ENCODE peak calls at places on chromosomes 6 and 20, in six cellular contexts. One of them, this sample, is unnamed.
A peak's percentile ranks its signal among the peaks of the same experiment; 100 is the strongest.

GRCh38 chr20:48393311-48393685 is 434.5 kb downstream of the PREX1 start:
- DNase-seq in psoas muscle: no peak
- DNase-seq in right lobe of liver: no peak
- DNase-seq in lower lobe of right lung: no peak
- DNase-seq in pancreas: no peak
- DNase-seq in effector memory CD4-positive, alpha-beta T cell: no peak
- DNase-seq in this sample: no peak

GRCh38 chr6:81753709-81754678 is 1.5 kb upstream of the TENT5A start:
- DNase-seq in psoas muscle: peak; percentile 92
- DNase-seq in right lobe of liver: peak; percentile 89
- DNase-seq in lower lobe of right lung: peak; percentile 93
- DNase-seq in pancreas: peak; percentile 83
- DNase-seq in effector memory CD4-positive, alpha-beta T cell: peak; percentile 65
- DNase-seq in this sample: peak; percentile 74

GRCh38 chr6:120558294-120558693 is 776.0 kb downstream of the TBC1D32 start:
- DNase-seq in psoas muscle: no peak
- DNase-seq in right lobe of liver: no peak
- DNase-seq in lower lobe of right lung: no peak
- DNase-seq in pancreas: no peak
- DNase-seq in effector memory CD4-positive, alpha-beta T cell: no peak
- DNase-seq in this sample: no peak

GRCh38 chr6:142380626-142381025 is 78.8 kb downstream of the ADGRG6 start:
- DNase-seq in psoas muscle: no peak
- DNase-seq in right lobe of liver: no peak
- DNase-seq in lower lobe of right lung: peak; percentile 50
- DNase-seq in pancreas: no peak
- DNase-seq in effector memory CD4-positive, alpha-beta T cell: no peak
- DNase-seq in this sample: no peak

GRCh38 chr6:18323935-18324707 is 59.8 kb upstream of the DEK start:
- DNase-seq in psoas muscle: no peak
- DNase-seq in right lobe of liver: no peak
- DNase-seq in lower lobe of right lung: no peak
- DNase-seq in pancreas: no peak
- DNase-seq in effector memory CD4-positive, alpha-beta T cell: peak; percentile 1
- DNase-seq in this sample: peak; percentile 64

GRCh38 chr6:116335612-116336011 is 35.1 kb upstream of the DSE start:
- DNase-seq in psoas muscle: no peak
- DNase-seq in right lobe of liver: no peak
- DNase-seq in lower lobe of right lung: no peak
- DNase-seq in pancreas: no peak
- DNase-seq in effector memory CD4-positive, alpha-beta T cell: no peak
- DNase-seq in this sample: no peak

GRCh38 chr20:61949714-61950630 is 115.7 kb downstream of the TAF4 start:
- DNase-seq in psoas muscle: peak; percentile 38
- DNase-seq in right lobe of liver: no peak
- DNase-seq in lower lobe of right lung: peak; percentile 32
- DNase-seq in pancreas: peak; percentile 8
- DNase-seq in effector memory CD4-positive, alpha-beta T cell: no peak
- DNase-seq in this sample: no peak

GRCh38 chr6:81623106-81623834 is 129.2 kb downstream of the TENT5A start:
- DNase-seq in psoas muscle: no peak
- DNase-seq in right lobe of liver: no peak
- DNase-seq in lower lobe of right lung: no peak
- DNase-seq in pancreas: no peak
- DNase-seq in effector memory CD4-positive, alpha-beta T cell: no peak
- DNase-seq in this sample: no peak

GRCh38 chr6:6384520-6384919 is 64.1 kb upstream of the F13A1 start:
- DNase-seq in psoas muscle: no peak
- DNase-seq in right lobe of liver: no peak
- DNase-seq in lower lobe of right lung: no peak
- DNase-seq in pancreas: no peak
- DNase-seq in effector memory CD4-positive, alpha-beta T cell: no peak
- DNase-seq in this sample: peak; percentile 11

GRCh38 chr6:164210323-164210722 is 795.8 kb downstream of the QKI start:
- DNase-seq in psoas muscle: no peak
- DNase-seq in right lobe of liver: no peak
- DNase-seq in lower lobe of right lung: no peak
- DNase-seq in pancreas: no peak
- DNase-seq in effector memory CD4-positive, alpha-beta T cell: no peak
- DNase-seq in this sample: no peak
- H3K9me3 ChIP-seq in psoas muscle: no peaks in the 10 kb centered on the region
- H3K9me3 ChIP-seq in right lobe of liver: no peaks in the 10 kb centered on the region
- H3K9me3 ChIP-seq in lower lobe of right lung: no peaks in the 10 kb centered on the region
- H3K9me3 ChIP-seq in pancreas: no peaks in the 10 kb centered on the region
- H3K9me3 ChIP-seq in effector memory CD4-positive, alpha-beta T cell: no peaks in the 10 kb centered on the region
- H3K9me3 ChIP-seq in this sample: no peaks in the 10 kb centered on the region

DNA sequence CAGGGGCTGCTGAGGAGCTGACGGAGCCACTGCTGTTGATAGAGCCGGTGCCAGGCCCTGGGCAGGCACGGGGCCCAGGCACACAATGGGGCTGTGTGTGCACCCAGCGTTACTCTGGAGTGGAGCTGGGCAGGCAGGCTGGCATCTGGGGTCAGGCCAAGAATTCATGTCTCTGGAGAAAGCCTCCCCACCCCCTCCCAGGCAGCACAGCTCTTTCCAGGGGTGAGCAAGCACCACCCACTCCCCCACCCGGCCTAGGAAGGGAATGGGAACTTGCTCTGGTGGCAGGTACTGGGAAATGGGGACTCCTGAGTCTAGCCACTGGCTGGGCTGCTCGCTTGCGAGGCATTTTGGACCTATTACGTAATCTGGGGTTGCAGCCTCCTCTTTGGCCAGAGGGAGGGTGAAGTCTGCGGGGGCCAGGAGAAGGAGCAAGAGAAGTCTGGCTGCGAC is 22.7 kb downstream of the TFEB start:
- DNase-seq in psoas muscle: peak; percentile 84
- DNase-seq in right lobe of liver: peak; percentile 65
- DNase-seq in lower lobe of right lung: peak; percentile 77
- DNase-seq in pancreas: peak; percentile 82
- DNase-seq in effector memory CD4-positive, alpha-beta T cell: no peak
- DNase-seq in this sample: no peak
- H3K27ac ChIP-seq in psoas muscle: peak overlapping the region; percentile 88
- H3K27ac ChIP-seq in right lobe of liver: peak overlapping the region; percentile 56
- H3K27ac ChIP-seq in lower lobe of right lung: peak overlapping the region; percentile 53
- H3K27ac ChIP-seq in pancreas: peak overlapping the region; percentile 86
- H3K27ac ChIP-seq in effector memory CD4-positive, alpha-beta T cell: no peak overlapping the region
- H3K27ac ChIP-seq in this sample: no peak overlapping the region

GRCh38 chr6:27290065-27290849 is 21.8 kb downstream of the POM121L2 start:
- DNase-seq in psoas muscle: no peak
- DNase-seq in right lobe of liver: no peak
- DNase-seq in lower lobe of right lung: no peak
- DNase-seq in pancreas: no peak
- DNase-seq in effector memory CD4-positive, alpha-beta T cell: no peak
- DNase-seq in this sample: no peak
- H3K9me3 ChIP-seq in psoas muscle: no peaks in the 10 kb centered on the region
- H3K9me3 ChIP-seq in right lobe of liver: no peaks in the 10 kb centered on the region
- H3K9me3 ChIP-seq in lower lobe of right lung: no peaks in the 10 kb centered on the region
- H3K9me3 ChIP-seq in pancreas: no peaks in the 10 kb centered on the region
- H3K9me3 ChIP-seq in effector memory CD4-positive, alpha-beta T cell: peaks cover 5% of the 10 kb centered on the region
- H3K9me3 ChIP-seq in this sample: no peaks in the 10 kb centered on the region

GRCh38 chr6:137235686-137236085 is 16.5 kb upstream of the IFNGR1 start:
- DNase-seq in psoas muscle: no peak
- DNase-seq in right lobe of liver: no peak
- DNase-seq in lower lobe of right lung: no peak
- DNase-seq in pancreas: no peak
- DNase-seq in effector memory CD4-positive, alpha-beta T cell: no peak
- DNase-seq in this sample: no peak
- H3K27ac ChIP-seq in psoas muscle: no peak overlapping the region
- H3K27ac ChIP-seq in right lobe of liver: no peak overlapping the region
- H3K27ac ChIP-seq in lower lobe of right lung: no peak overlapping the region
- H3K27ac ChIP-seq in pancreas: no peak overlapping the region
- H3K27ac ChIP-seq in effector memory CD4-positive, alpha-beta T cell: no peak overlapping the region
- H3K27ac ChIP-seq in this sample: no peak overlapping the region

GRCh38 chr6:3960754-3961361 is 111.7 kb downstream of the FAM50B start:
- DNase-seq in psoas muscle: no peak
- DNase-seq in right lobe of liver: no peak
- DNase-seq in lower lobe of right lung: no peak
- DNase-seq in pancreas: no peak
- DNase-seq in effector memory CD4-positive, alpha-beta T cell: no peak
- DNase-seq in this sample: no peak
- H3K9me3 ChIP-seq in psoas muscle: no peaks in the 10 kb centered on the region
- H3K9me3 ChIP-seq in right lobe of liver: no peaks in the 10 kb centered on the region
- H3K9me3 ChIP-seq in lower lobe of right lung: no peaks in the 10 kb centered on the region
- H3K9me3 ChIP-seq in pancreas: no peaks in the 10 kb centered on the region
- H3K9me3 ChIP-seq in effector memory CD4-positive, alpha-beta T cell: no peaks in the 10 kb centered on the region
- H3K9me3 ChIP-seq in this sample: no peaks in the 10 kb centered on the region

GRCh38 chr20:15220009-15220656 is 882.7 kb upstream of the FLRT3 start:
- DNase-seq in psoas muscle: no peak
- DNase-seq in right lobe of liver: no peak
- DNase-seq in lower lobe of right lung: no peak
- DNase-seq in pancreas: no peak
- DNase-seq in effector memory CD4-positive, alpha-beta T cell: no peak
- DNase-seq in this sample: no peak
- H3K27ac ChIP-seq in psoas muscle: no peak overlapping the region
- H3K27ac ChIP-seq in right lobe of liver: no peak overlapping the region
- H3K27ac ChIP-seq in lower lobe of right lung: no peak overlapping the region
- H3K27ac ChIP-seq in pancreas: no peak overlapping the region
- H3K27ac ChIP-seq in effector memory CD4-positive, alpha-beta T cell: no peak overlapping the region
- H3K27ac ChIP-seq in this sample: no peak overlapping the region

GRCh38 chr20:55322745-55323144 is 682.6 kb downstream of the CBLN4 start:
- DNase-seq in psoas muscle: no peak
- DNase-seq in right lobe of liver: no peak
- DNase-seq in lower lobe of right lung: no peak
- DNase-seq in pancreas: no peak
- DNase-seq in effector memory CD4-positive, alpha-beta T cell: no peak
- DNase-seq in this sample: no peak
- H3K9me3 ChIP-seq in psoas muscle: no peaks in the 10 kb centered on the region
- H3K9me3 ChIP-seq in right lobe of liver: no peaks in the 10 kb centered on the region
- H3K9me3 ChIP-seq in lower lobe of right lung: no peaks in the 10 kb centered on the region
- H3K9me3 ChIP-seq in pancreas: no peaks in the 10 kb centered on the region
- H3K9me3 ChIP-seq in effector memory CD4-positive, alpha-beta T cell: no peaks in the 10 kb centered on the region
- H3K9me3 ChIP-seq in this sample: no peaks in the 10 kb centered on the region

This sample was measured in cardiac muscle cell.